ENCODE peak calls at places on chromosome 6, in nine cellular contexts. One of them, this sample, is unnamed.

GRCh38 chr6:15876406-15876805 is 213.6 kb upstream of the DTNBP1 start:
- DNase-seq in cardiac muscle cell: no peak
- DNase-seq in OCI-LY7: no peak
- DNase-seq in psoas muscle: no peak
- DNase-seq in H1: no peak
- DNase-seq in left ventricle myocardium inferior: no peak
- DNase-seq in CD4-positive, alpha-beta T cell: no peak
- DNase-seq in thoracic aorta: no peak
- DNase-seq in pancreas: no peak
- DNase-seq in this sample: no peak

GRCh38 chr6:44030812-44031454 is 96.3 kb downstream of the MRPL14 start:
- DNase-seq in H1: no peak
- DNase-seq in OCI-LY7: no peak
- DNase-seq in cardiac muscle cell: no peak
- DNase-seq in CD4-positive, alpha-beta T cell: no peak
- DNase-seq in thoracic aorta: no peak
- DNase-seq in left ventricle myocardium inferior: no peak
- DNase-seq in pancreas: no peak
- DNase-seq in psoas muscle: no peak
- DNase-seq in this sample: peak

GRCh38 chr6:3363296-3364025 is 93.4 kb downstream of the SLC22A23 start:
- DNase-seq in left ventricle myocardium inferior: no peak
- DNase-seq in psoas muscle: no peak
- DNase-seq in CD4-positive, alpha-beta T cell: no peak
- DNase-seq in H1: no peak
- DNase-seq in thoracic aorta: no peak
- DNase-seq in pancreas: peak
- DNase-seq in OCI-LY7: no peak
- DNase-seq in cardiac muscle cell: no peak
- DNase-seq in this sample: no peak

GRCh38 chr6:152356659-152357058 is 280.5 kb downstream of the SYNE1 start:
- DNase-seq in OCI-LY7: peak
- DNase-seq in CD4-positive, alpha-beta T cell: no peak
- DNase-seq in psoas muscle: no peak
- DNase-seq in thoracic aorta: no peak
- DNase-seq in left ventricle myocardium inferior: no peak
- DNase-seq in pancreas: no peak
- DNase-seq in H1: no peak
- DNase-seq in cardiac muscle cell: no peak
- DNase-seq in this sample: no peak

GRCh38 chr6:18207949-18208348 is 52.7 kb downstream of the KDM1B start:
- DNase-seq in CD4-positive, alpha-beta T cell: no peak
- DNase-seq in pancreas: no peak
- DNase-seq in left ventricle myocardium inferior: no peak
- DNase-seq in thoracic aorta: no peak
- DNase-seq in H1: no peak
- DNase-seq in cardiac muscle cell: no peak
- DNase-seq in psoas muscle: no peak
- DNase-seq in OCI-LY7: no peak
- DNase-seq in this sample: no peak

GRCh38 chr6:90194371-90194841 is 102.2 kb downstream of the BACH2 start:
- DNase-seq in psoas muscle: no peak
- DNase-seq in CD4-positive, alpha-beta T cell: no peak
- DNase-seq in thoracic aorta: peak
- DNase-seq in OCI-LY7: no peak
- DNase-seq in H1: no peak
- DNase-seq in left ventricle myocardium inferior: no peak
- DNase-seq in cardiac muscle cell: no peak
- DNase-seq in pancreas: no peak
- DNase-seq in this sample: no peak

GRCh38 chr6:139881728-139882211 is 507.3 kb upstream of the CITED2 start:
- DNase-seq in left ventricle myocardium inferior: no peak
- DNase-seq in psoas muscle: no peak
- DNase-seq in OCI-LY7: peak
- DNase-seq in pancreas: no peak
- DNase-seq in CD4-positive, alpha-beta T cell: no peak
- DNase-seq in H1: no peak
- DNase-seq in cardiac muscle cell: peak
- DNase-seq in thoracic aorta: no peak
- DNase-seq in this sample: no peak

GRCh38 chr6:161254754-161255253 is 19.1 kb downstream of the AGPAT4 start:
- DNase-seq in H1: no peak
- DNase-seq in pancreas: no peak
- DNase-seq in CD4-positive, alpha-beta T cell: no peak
- DNase-seq in psoas muscle: no peak
- DNase-seq in left ventricle myocardium inferior: no peak
- DNase-seq in OCI-LY7: no peak
- DNase-seq in cardiac muscle cell: peak
- DNase-seq in thoracic aorta: no peak
- DNase-seq in this sample: peak

GRCh38 chr6:47631248-47632196 is 66.9 kb upstream of the ADGRF4 start:
- DNase-seq in OCI-LY7: peak
- DNase-seq in CD4-positive, alpha-beta T cell: no peak
- DNase-seq in thoracic aorta: no peak
- DNase-seq in pancreas: no peak
- DNase-seq in left ventricle myocardium inferior: no peak
- DNase-seq in H1: peak
- DNase-seq in cardiac muscle cell: peak
- DNase-seq in psoas muscle: no peak
- DNase-seq in this sample: no peak

GRCh38 chr6:117397536-117398227 is 28.1 kb downstream of the ROS1 start:
- DNase-seq in H1: no peak
- DNase-seq in pancreas: no peak
- DNase-seq in CD4-positive, alpha-beta T cell: no peak
- DNase-seq in psoas muscle: no peak
- DNase-seq in left ventricle myocardium inferior: no peak
- DNase-seq in thoracic aorta: no peak
- DNase-seq in OCI-LY7: no peak
- DNase-seq in cardiac muscle cell: peak
- DNase-seq in this sample: no peak

GRCh38 chr6:6600865-6601264 is 12.3 kb downstream of the LY86 start:
- DNase-seq in left ventricle myocardium inferior: no peak
- DNase-seq in H1: no peak
- DNase-seq in cardiac muscle cell: no peak
- DNase-seq in thoracic aorta: no peak
- DNase-seq in CD4-positive, alpha-beta T cell: no peak
- DNase-seq in psoas muscle: no peak
- DNase-seq in pancreas: no peak
- DNase-seq in OCI-LY7: no peak
- DNase-seq in this sample: no peak

GRCh38 chr6:41208439-41209106 is 7.6 kb upstream of the TREML2 start:
- DNase-seq in CD4-positive, alpha-beta T cell: no peak
- DNase-seq in psoas muscle: no peak
- DNase-seq in OCI-LY7: peak
- DNase-seq in thoracic aorta: no peak
- DNase-seq in cardiac muscle cell: no peak
- DNase-seq in pancreas: no peak
- DNase-seq in H1: no peak
- DNase-seq in left ventricle myocardium inferior: no peak
- DNase-seq in this sample: no peak

GRCh38 chr6:81752969-81753708 is 658 bp upstream of the TENT5A start:
- DNase-seq in CD4-positive, alpha-beta T cell: peak
- DNase-seq in left ventricle myocardium inferior: peak
- DNase-seq in cardiac muscle cell: peak
- DNase-seq in H1: no peak
- DNase-seq in OCI-LY7: no peak
- DNase-seq in thoracic aorta: peak
- DNase-seq in psoas muscle: peak
- DNase-seq in pancreas: peak
- DNase-seq in this sample: peak
- TF ChIP-seq CTCF in CD4-positive, alpha-beta T cell: no peak
- TF ChIP-seq CTCF in left ventricle myocardium inferior: peak
- TF ChIP-seq CTCF in cardiac muscle cell: peak
- TF ChIP-seq CTCF in H1: no peak
- TF ChIP-seq CTCF in OCI-LY7: no peak
- TF ChIP-seq CTCF in thoracic aorta: no peak
- TF ChIP-seq CTCF in psoas muscle: no peak
- TF ChIP-seq CTCF in pancreas: no peak
- TF ChIP-seq CTCF in this sample: no peak

GRCh38 chr6:39819226-39819625 is 27.1 kb downstream of the DAAM2 start:
- DNase-seq in thoracic aorta: no peak
- DNase-seq in cardiac muscle cell: no peak
- DNase-seq in pancreas: no peak
- DNase-seq in left ventricle myocardium inferior: no peak
- DNase-seq in H1: no peak
- DNase-seq in psoas muscle: no peak
- DNase-seq in OCI-LY7: no peak
- DNase-seq in CD4-positive, alpha-beta T cell: no peak
- DNase-seq in this sample: no peak
- H3K27ac ChIP-seq in thoracic aorta: peak
- H3K27ac ChIP-seq in cardiac muscle cell: no peak
- H3K27ac ChIP-seq in pancreas: no peak
- H3K27ac ChIP-seq in left ventricle myocardium inferior: peak
- H3K27ac ChIP-seq in H1: no peak
- H3K27ac ChIP-seq in psoas muscle: peak
- H3K27ac ChIP-seq in OCI-LY7: no peak
- H3K27ac ChIP-seq in CD4-positive, alpha-beta T cell: no peak
- H3K27ac ChIP-seq in this sample: peak

DNA sequence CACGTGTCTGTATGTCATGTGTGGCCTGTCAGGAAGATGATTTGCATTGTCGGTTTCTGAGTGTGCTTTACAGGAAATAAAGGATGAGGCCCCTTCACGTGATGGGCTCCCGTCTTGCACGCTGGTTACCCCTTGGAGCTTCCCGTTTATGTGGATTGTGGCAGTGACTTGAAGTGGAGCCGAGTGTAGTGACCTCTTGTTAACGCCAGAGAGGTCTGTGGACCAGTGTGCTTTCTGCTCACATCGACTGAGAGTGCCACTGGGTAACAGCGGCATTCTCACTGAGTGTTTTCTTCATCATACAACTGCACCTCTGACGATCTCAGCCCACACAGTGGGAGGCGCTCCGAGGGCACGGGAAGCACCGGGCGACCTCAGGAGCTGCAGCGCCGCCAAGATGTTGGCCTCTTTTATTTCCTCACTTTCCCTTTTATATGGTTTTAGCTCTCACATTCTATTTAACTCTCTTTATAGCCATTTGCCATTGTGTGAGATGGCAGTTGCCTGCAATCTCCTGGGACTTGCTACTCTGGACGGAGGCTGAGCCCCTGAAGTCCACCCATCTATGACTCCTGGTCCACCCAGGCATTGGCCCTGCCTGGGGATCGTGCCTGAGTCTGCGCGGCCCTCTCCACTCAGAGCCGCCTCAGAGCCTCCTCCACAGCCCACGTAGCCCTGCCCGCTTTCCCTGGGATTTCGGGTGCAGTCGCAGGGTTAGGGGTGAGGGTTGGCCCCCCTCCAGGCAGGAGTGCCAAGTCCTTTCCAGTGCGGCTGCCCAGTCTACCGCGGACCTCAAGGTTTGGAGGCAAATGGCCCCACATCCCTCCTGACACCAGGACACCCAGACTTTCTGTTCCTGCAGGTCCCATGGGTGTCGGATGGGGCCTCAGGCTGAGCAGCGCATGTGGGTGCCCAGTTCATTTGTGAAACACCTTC is 238.9 kb downstream of the ERMARD start:
- DNase-seq in psoas muscle: no peak
- DNase-seq in left ventricle myocardium inferior: no peak
- DNase-seq in thoracic aorta: no peak
- DNase-seq in OCI-LY7: peak
- DNase-seq in cardiac muscle cell: no peak
- DNase-seq in H1: no peak
- DNase-seq in CD4-positive, alpha-beta T cell: no peak
- DNase-seq in pancreas: peak
- DNase-seq in this sample: peak
- TF ChIP-seq CTCF in psoas muscle: no peak
- TF ChIP-seq CTCF in left ventricle myocardium inferior: no peak
- TF ChIP-seq CTCF in thoracic aorta: no peak
- TF ChIP-seq CTCF in OCI-LY7: peak
- TF ChIP-seq CTCF in cardiac muscle cell: no peak
- TF ChIP-seq CTCF in H1: no peak
- TF ChIP-seq CTCF in CD4-positive, alpha-beta T cell: peak
- TF ChIP-seq CTCF in pancreas: no peak
- TF ChIP-seq CTCF in this sample: no peak

GRCh38 chr6:53280207-53280606 is 68.5 kb downstream of the ELOVL5 start:
- DNase-seq in CD4-positive, alpha-beta T cell: no peak
- DNase-seq in cardiac muscle cell: no peak
- DNase-seq in left ventricle myocardium inferior: no peak
- DNase-seq in H1: no peak
- DNase-seq in OCI-LY7: peak
- DNase-seq in psoas muscle: no peak
- DNase-seq in thoracic aorta: no peak
- DNase-seq in pancreas: no peak
- DNase-seq in this sample: no peak
- H3K27ac ChIP-seq in CD4-positive, alpha-beta T cell: no peak
- H3K27ac ChIP-seq in cardiac muscle cell: no peak
- H3K27ac ChIP-seq in left ventricle myocardium inferior: no peak
- H3K27ac ChIP-seq in H1: no peak
- H3K27ac ChIP-seq in OCI-LY7: peak
- H3K27ac ChIP-seq in psoas muscle: no peak
- H3K27ac ChIP-seq in thoracic aorta: no peak
- H3K27ac ChIP-seq in pancreas: no peak
- H3K27ac ChIP-seq in this sample: no peak

GRCh38 chr6:134446228-134446848 is 128.4 kb upstream of the SGK1 start:
- DNase-seq in CD4-positive, alpha-beta T cell: no peak
- DNase-seq in cardiac muscle cell: no peak
- DNase-seq in OCI-LY7: peak
- DNase-seq in thoracic aorta: no peak
- DNase-seq in pancreas: no peak
- DNase-seq in left ventricle myocardium inferior: no peak
- DNase-seq in H1: no peak
- DNase-seq in psoas muscle: no peak
- DNase-seq in this sample: no peak

GRCh38 chr6:134447423-134447822 is 129.5 kb upstream of the SGK1 start:
- DNase-seq in pancreas: peak
- DNase-seq in H1: no peak
- DNase-seq in psoas muscle: no peak
- DNase-seq in left ventricle myocardium inferior: no peak
- DNase-seq in CD4-positive, alpha-beta T cell: no peak
- DNase-seq in OCI-LY7: no peak
- DNase-seq in cardiac muscle cell: no peak
- DNase-seq in thoracic aorta: no peak
- DNase-seq in this sample: no peak

GRCh38 chr6:134447883-134448387 is 130.0 kb upstream of the SGK1 start:
- DNase-seq in psoas muscle: no peak
- DNase-seq in cardiac muscle cell: no peak
- DNase-seq in OCI-LY7: no peak
- DNase-seq in pancreas: no peak
- DNase-seq in left ventricle myocardium inferior: no peak
- DNase-seq in H1: no peak
- DNase-seq in CD4-positive, alpha-beta T cell: no peak
- DNase-seq in thoracic aorta: no peak
- DNase-seq in this sample: no peak

GRCh38 chr6:134449004-134449403 is 131.1 kb upstream of the SGK1 start:
- DNase-seq in CD4-positive, alpha-beta T cell: no peak
- DNase-seq in left ventricle myocardium inferior: no peak
- DNase-seq in OCI-LY7: no peak
- DNase-seq in H1: no peak
- DNase-seq in thoracic aorta: no peak
- DNase-seq in cardiac muscle cell: no peak
- DNase-seq in psoas muscle: no peak
- DNase-seq in pancreas: no peak
- DNase-seq in this sample: no peak

DNA sequence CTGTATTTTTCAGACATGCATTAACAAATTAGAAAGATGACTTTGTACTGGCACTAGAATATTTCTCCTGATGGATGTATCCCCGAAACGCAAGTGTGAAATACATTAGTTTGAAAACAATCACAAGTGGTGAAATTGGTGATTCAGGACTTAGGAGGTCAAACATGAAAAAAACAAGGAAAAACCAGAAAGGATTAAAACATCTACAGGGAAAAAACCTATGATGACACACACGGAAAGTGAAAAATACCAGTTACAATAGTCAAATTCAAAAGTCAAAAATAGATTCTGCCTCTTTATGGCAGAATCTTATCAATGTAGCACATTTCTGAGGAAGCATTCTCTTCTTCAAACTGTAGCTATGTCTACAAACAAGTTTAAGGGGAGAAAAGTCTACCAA is 129.0 kb upstream of the SGK1 start:
- DNase-seq in H1: no peak
- DNase-seq in thoracic aorta: no peak
- DNase-seq in pancreas: no peak
- DNase-seq in cardiac muscle cell: no peak
- DNase-seq in psoas muscle: no peak
- DNase-seq in OCI-LY7: no peak
- DNase-seq in CD4-positive, alpha-beta T cell: no peak
- DNase-seq in left ventricle myocardium inferior: no peak
- DNase-seq in this sample: no peak
- TF ChIP-seq CTCF in H1: no peak
- TF ChIP-seq CTCF in thoracic aorta: no peak
- TF ChIP-seq CTCF in pancreas: no peak
- TF ChIP-seq CTCF in cardiac muscle cell: no peak
- TF ChIP-seq CTCF in psoas muscle: no peak
- TF ChIP-seq CTCF in OCI-LY7: no peak
- TF ChIP-seq CTCF in CD4-positive, alpha-beta T cell: no peak
- TF ChIP-seq CTCF in left ventricle myocardium inferior: no peak
- TF ChIP-seq CTCF in this sample: no peak